ENCODE peak calls at places on chromosomes 4 and X, in five cellular contexts. W, J, Q, Y and R are unnamed samples.

GRCh38 chr4:8591626-8592365 is 769 bp upstream of the CPZ start:
- DNase-seq in W (no peak), J (no peak), Q (no peak), Y (no peak), R (no peak)

GRCh38 chrX:46433892-46434291 is 111.3 kb downstream of the ZNF674 start:
- DNase-seq in W (no peak), J (no peak), Q (no peak), Y (no peak), R (no peak)

GRCh38 chr4:74682567-74683359 is 111.6 kb downstream of the BTC start:
- DNase-seq in W (no peak), J (no peak), Q (peak), Y (peak), R (peak)

GRCh38 chr4:3736806-3737205 is 29.4 kb upstream of the ADRA2C start:
- DNase-seq in W (no peak), J (no peak), Q (no peak), Y (no peak), R (no peak)

GRCh38 chrX:40061871-40062524 is 35.8 kb downstream of the BCOR start:
- DNase-seq in W (no peak), J (no peak), Q (no peak), Y (no peak), R (no peak)

GRCh38 chrX:136304493-136304892 is 3.7 kb downstream of the ADGRG4 start:
- DNase-seq in W (no peak), J (no peak), Q (no peak), Y (no peak), R (no peak)

GRCh38 chrX:30831082-30831481 is 58.0 kb downstream of the TAB3 start:
- DNase-seq in W (no peak), J (no peak), Q (no peak), Y (no peak), R (no peak)

GRCh38 chr4:100289980-100290379 is 99.7 kb upstream of the DDIT4L start:
- DNase-seq in W (no peak), J (no peak), Q (no peak), Y (no peak), R (no peak)

GRCh38 chrX:84187501-84188319 is at the start of gene RPS6KA6:
- DNase-seq in W (peak), J (no peak), Q (no peak), Y (no peak), R (peak)

GRCh38 chrX:140505421-140506337 is 810 bp upstream of the SOX3 start:
- DNase-seq in W (no peak), J (no peak), Q (no peak), Y (no peak), R (no peak)
- H3K4me3 ChIP-seq in W (no peak), J (no peak), Q (no peak), Y (no peak), R (no peak)

DNA sequence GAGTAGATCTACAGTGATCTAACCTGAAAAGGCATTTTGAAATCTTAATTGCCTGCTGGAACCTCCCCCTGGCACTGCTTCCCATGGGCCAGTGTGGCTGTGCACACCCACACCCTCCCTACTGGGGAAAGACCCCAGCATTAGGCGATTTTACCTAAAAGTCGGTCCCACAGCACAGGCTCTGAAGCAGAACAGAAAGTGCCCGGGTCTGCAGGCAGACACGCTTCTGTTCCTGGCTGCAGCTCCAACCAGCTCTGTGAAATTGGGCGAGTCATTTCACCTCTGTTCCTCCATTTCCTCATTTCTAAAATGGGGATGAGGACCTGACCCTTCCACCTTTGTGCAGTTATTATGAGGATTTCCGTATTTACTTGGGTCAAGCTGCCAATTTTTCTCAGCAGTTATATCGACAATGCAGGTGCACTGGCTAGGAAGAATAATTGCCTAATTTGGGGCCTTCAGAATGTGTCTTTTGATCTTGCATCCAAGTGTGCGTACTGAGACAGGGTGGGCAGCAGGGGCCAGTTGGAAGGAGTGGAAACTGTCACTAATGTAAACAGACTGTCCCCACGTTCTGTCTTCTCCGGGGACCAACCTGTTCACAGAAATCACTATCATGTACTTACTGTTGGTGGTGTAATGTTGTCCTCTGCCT is 7.1 kb downstream of the KLF3 start:
- DNase-seq in W (no peak), J (no peak), Q (no peak), Y (no peak), R (no peak)
- TF ChIP-seq POLR2A in W (no peak), J (no peak), Q (no peak), Y (no peak), R (no peak)

DNA sequence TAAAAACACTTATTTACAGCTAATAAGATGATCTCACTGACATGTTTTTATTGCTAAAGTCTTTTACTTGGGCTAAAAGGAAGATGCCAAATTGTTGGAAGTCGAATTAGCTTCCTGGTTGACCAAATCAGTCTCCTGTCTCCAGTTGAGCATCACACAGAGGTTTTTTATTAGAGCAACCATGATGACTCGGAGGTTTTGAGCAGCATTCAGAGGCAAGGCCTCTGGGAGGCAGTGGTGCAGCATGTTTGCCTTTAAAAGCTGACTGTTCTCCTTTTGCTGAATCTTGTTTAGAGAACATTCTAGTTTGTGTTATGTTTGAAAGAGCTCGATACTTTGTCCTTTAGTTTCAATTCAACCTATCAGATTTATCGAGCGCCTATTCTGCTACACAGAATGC is 2.1 kb downstream of the UCHL1 start:
- DNase-seq in W (no peak), J (no peak), Q (peak), Y (peak), R (peak)
- H3K4me3 ChIP-seq in W (no peak), J (no peak), Q (no peak), Y (no peak), R (no peak)

GRCh38 chr4:75702919-75703411 is 21.4 kb upstream of the USO1 start:
- DNase-seq in W (no peak), J (no peak), Q (no peak), Y (peak), R (no peak)
- TF ChIP-seq POLR2A in W (no peak), J (no peak), Q (no peak), Y (peak), R (no peak)